ENCODE peak calls at places on chromosome 4, in six cellular contexts. E is SK-N-SH, I is T-cell, Q is uterus, B is sigmoid colon, X is chondrocyte. F is an unnamed sample.

GRCh38 chr4:26061248-26061986 is 147.4 kb downstream of the SMIM20 start:
- DNase-seq in Q (no peak), E (peak; percentile 55), X (no peak), I (no peak), B (no peak), F (peak; percentile 45)

GRCh38 chr4:70703695-70704332 is 15.5 kb downstream of the UTP3 start:
- DNase-seq in B (no peak), I (no peak), Q (peak; percentile 24), X (no peak), E (no peak), F (no peak)

GRCh38 chr4:114599231-114600065 is 841 bp downstream of the UGT8 start:
- DNase-seq in Q (no peak), X (no peak), I (no peak), B (no peak), E (peak; percentile 10), F (peak; percentile 37)

GRCh38 chr4:174460684-174461083 is 61.6 kb downstream of the HPGD start:
- DNase-seq in B (no peak), X (no peak), E (no peak), I (no peak), Q (no peak), F (no peak)

GRCh38 chr4:92091335-92091734 is 212.4 kb upstream of the GRID2 start:
- DNase-seq in E (no peak), Q (no peak), X (no peak), I (no peak), B (no peak), F (no peak)

GRCh38 chr4:8099981-8100464 is 58.6 kb downstream of the ABLIM2 start:
- DNase-seq in Q (peak; percentile 65), I (no peak), B (no peak), E (no peak), X (no peak), F (no peak)

GRCh38 chr4:102143433-102143832 is 201.8 kb downstream of the SLC39A8 start:
- DNase-seq in B (no peak), X (no peak), I (no peak), Q (no peak), E (no peak), F (no peak)

GRCh38 chr4:89640620-89641366 is 196.2 kb downstream of the SNCA start:
- DNase-seq in Q (peak; percentile 28), X (peak; percentile 61), E (peak; percentile 65), I (no peak), B (no peak), F (peak; percentile 82)

GRCh38 chr4:121943941-121944340 is 7.9 kb downstream of the TRPC3 start:
- DNase-seq in Q (no peak), E (peak; percentile 48), I (no peak), B (no peak), X (no peak), F (peak; percentile 53)

GRCh38 chr4:29002151-29002550 is 1718.0 kb upstream of the PCDH7 start:
- DNase-seq in I (no peak), B (no peak), X (no peak), E (no peak), Q (no peak), F (no peak)

GRCh38 chr4:164906368-164906767 is 29.4 kb downstream of the APELA start:
- DNase-seq in E (no peak), Q (no peak), B (no peak), X (no peak), I (no peak), F (no peak)

GRCh38 chr4:6875431-6875831 is 34.2 kb upstream of the TBC1D14 start:
- DNase-seq in X (no peak), E (no peak), I (no peak), B (no peak), Q (no peak), F (no peak)

GRCh38 chr4:74886490-74886889 is 46.4 kb upstream of the PARM1 start:
- DNase-seq in I (no peak), X (no peak), Q (no peak), B (no peak), E (no peak), F (peak; percentile 15)

GRCh38 chr4:31146366-31146765 is 426.2 kb downstream of the PCDH7 start:
- DNase-seq in Q (no peak), X (no peak), B (no peak), E (no peak), I (no peak), F (no peak)

GRCh38 chr4:76706581-76706980 is 191.4 kb downstream of the SOWAHB start:
- DNase-seq in E (no peak), Q (no peak), B (no peak), I (no peak), X (no peak), F (no peak)

GRCh38 chr4:38620025-38620424 is 44.0 kb upstream of the KLF3 start:
- DNase-seq in I (no peak), X (no peak), E (no peak), B (no peak), Q (no peak), F (no peak)

F was measured in HEK293T.